ENCODE peak calls at places on chromosomes 3 and 15, in eight cellular contexts. One of them, this sample, is unnamed.

GRCh38 chr3:187197255-187197654 is at the start of gene RTP1:
- DNase-seq in MM.1S: no peak
- DNase-seq in HCT116: no peak
- DNase-seq in SK-N-SH: peak; percentile 25
- DNase-seq in neural progenitor cell: peak; percentile 62
- DNase-seq in hepatocyte: no peak
- DNase-seq in GM23248: no peak
- DNase-seq in OCI-LY7: no peak
- DNase-seq in this sample: peak; percentile 71

GRCh38 chr3:71219744-71220638 is 363.5 kb downstream of the FOXP1 start:
- DNase-seq in hepatocyte: no peak
- DNase-seq in SK-N-SH: no peak
- DNase-seq in neural progenitor cell: no peak
- DNase-seq in OCI-LY7: no peak
- DNase-seq in MM.1S: no peak
- DNase-seq in GM23248: no peak
- DNase-seq in HCT116: no peak
- DNase-seq in this sample: no peak

GRCh38 chr15:38555686-38556334 is 8.8 kb downstream of the RASGRP1 start:
- DNase-seq in MM.1S: no peak
- DNase-seq in SK-N-SH: no peak
- DNase-seq in HCT116: no peak
- DNase-seq in hepatocyte: no peak
- DNase-seq in OCI-LY7: no peak
- DNase-seq in neural progenitor cell: no peak
- DNase-seq in GM23248: peak; percentile 86
- DNase-seq in this sample: no peak

GRCh38 chr3:182914341-182914740 is 66.0 kb downstream of the DCUN1D1 start:
- DNase-seq in hepatocyte: no peak
- DNase-seq in HCT116: no peak
- DNase-seq in MM.1S: no peak
- DNase-seq in OCI-LY7: no peak
- DNase-seq in SK-N-SH: no peak
- DNase-seq in GM23248: no peak
- DNase-seq in neural progenitor cell: no peak
- DNase-seq in this sample: no peak

GRCh38 chr15:57382222-57382621 is 5.9 kb downstream of the CGNL1 start:
- DNase-seq in hepatocyte: peak; percentile 57
- DNase-seq in MM.1S: no peak
- DNase-seq in SK-N-SH: no peak
- DNase-seq in neural progenitor cell: no peak
- DNase-seq in HCT116: no peak
- DNase-seq in OCI-LY7: no peak
- DNase-seq in GM23248: no peak
- DNase-seq in this sample: no peak

GRCh38 chr15:33458421-33458820 is 147.7 kb downstream of the RYR3 start:
- DNase-seq in SK-N-SH: no peak
- DNase-seq in HCT116: no peak
- DNase-seq in hepatocyte: no peak
- DNase-seq in neural progenitor cell: no peak
- DNase-seq in GM23248: no peak
- DNase-seq in OCI-LY7: no peak
- DNase-seq in MM.1S: no peak
- DNase-seq in this sample: no peak

GRCh38 chr3:122451371-122451770 is 35.5 kb upstream of the WDR5B start:
- DNase-seq in OCI-LY7: no peak
- DNase-seq in GM23248: no peak
- DNase-seq in HCT116: no peak
- DNase-seq in MM.1S: no peak
- DNase-seq in hepatocyte: no peak
- DNase-seq in neural progenitor cell: no peak
- DNase-seq in SK-N-SH: no peak
- DNase-seq in this sample: no peak

GRCh38 chr3:176919836-176920760 is 277.2 kb downstream of the TBL1XR1 start:
- DNase-seq in GM23248: peak; percentile 46
- DNase-seq in OCI-LY7: no peak
- DNase-seq in SK-N-SH: no peak
- DNase-seq in HCT116: no peak
- DNase-seq in hepatocyte: peak; percentile 48
- DNase-seq in neural progenitor cell: no peak
- DNase-seq in MM.1S: no peak
- DNase-seq in this sample: no peak

GRCh38 chr3:62559831-62560445 is 186.6 kb upstream of the FEZF2 start:
- DNase-seq in GM23248: peak; percentile 70
- DNase-seq in OCI-LY7: peak; percentile 26
- DNase-seq in MM.1S: no peak
- DNase-seq in HCT116: peak; percentile 10
- DNase-seq in neural progenitor cell: peak; percentile 14
- DNase-seq in SK-N-SH: peak; percentile 12
- DNase-seq in hepatocyte: peak; percentile 39
- DNase-seq in this sample: peak; percentile 45

GRCh38 chr3:177754508-177754921 is 557.2 kb upstream of the TBL1XR1 start:
- DNase-seq in MM.1S: no peak
- DNase-seq in GM23248: no peak
- DNase-seq in SK-N-SH: no peak
- DNase-seq in hepatocyte: no peak
- DNase-seq in neural progenitor cell: no peak
- DNase-seq in OCI-LY7: no peak
- DNase-seq in HCT116: no peak
- DNase-seq in this sample: no peak

GRCh38 chr3:51966941-51967383 is 292 bp downstream of the PCBP4 start:
- DNase-seq in hepatocyte: no peak
- DNase-seq in SK-N-SH: peak; percentile 58
- DNase-seq in neural progenitor cell: no peak
- DNase-seq in GM23248: no peak
- DNase-seq in MM.1S: no peak
- DNase-seq in HCT116: no peak
- DNase-seq in OCI-LY7: no peak
- DNase-seq in this sample: no peak

DNA sequence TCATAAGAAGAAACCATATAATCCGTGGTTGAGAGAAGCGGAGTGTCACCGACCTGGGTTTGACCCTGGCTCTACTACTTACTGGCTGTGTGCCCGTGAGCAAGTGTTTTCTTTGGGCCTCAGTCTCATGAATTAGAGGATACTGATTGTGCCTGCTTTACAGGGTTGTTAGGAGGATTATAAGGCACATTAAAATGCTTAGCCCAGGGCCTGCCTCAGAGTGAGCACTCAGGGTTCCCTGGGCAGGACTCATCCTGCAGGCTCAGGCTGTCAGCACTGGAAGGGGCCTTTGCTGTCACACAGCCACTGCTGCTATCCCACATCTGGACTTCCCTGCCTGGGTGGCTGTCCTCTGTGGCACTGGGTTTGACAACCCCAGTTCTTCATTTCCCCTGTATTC is 4.7 kb downstream of the PLA2G4F start:
- DNase-seq in GM23248: no peak
- DNase-seq in SK-N-SH: no peak
- DNase-seq in neural progenitor cell: no peak
- DNase-seq in OCI-LY7: no peak
- DNase-seq in MM.1S: no peak
- DNase-seq in HCT116: no peak
- DNase-seq in hepatocyte: no peak
- DNase-seq in this sample: no peak
- TF ChIP-seq EZH2phosphoT487 in GM23248: no peak
- TF ChIP-seq EZH2phosphoT487 in SK-N-SH: no peak
- TF ChIP-seq EZH2phosphoT487 in neural progenitor cell: no peak
- TF ChIP-seq EZH2phosphoT487 in OCI-LY7: no peak
- TF ChIP-seq EZH2phosphoT487 in MM.1S: no peak
- TF ChIP-seq EZH2phosphoT487 in HCT116: no peak
- TF ChIP-seq EZH2phosphoT487 in hepatocyte: no peak
- TF ChIP-seq EZH2phosphoT487 in this sample: no peak

GRCh38 chr15:44654858-44655257 is 8.6 kb downstream of the SPG11 start:
- DNase-seq in OCI-LY7: no peak
- DNase-seq in GM23248: peak; percentile 75
- DNase-seq in SK-N-SH: no peak
- DNase-seq in HCT116: no peak
- DNase-seq in MM.1S: no peak
- DNase-seq in hepatocyte: no peak
- DNase-seq in neural progenitor cell: no peak
- DNase-seq in this sample: no peak
- TF ChIP-seq EZH2phosphoT487 in OCI-LY7: no peak
- TF ChIP-seq EZH2phosphoT487 in GM23248: no peak
- TF ChIP-seq EZH2phosphoT487 in SK-N-SH: no peak
- TF ChIP-seq EZH2phosphoT487 in HCT116: no peak
- TF ChIP-seq EZH2phosphoT487 in MM.1S: no peak
- TF ChIP-seq EZH2phosphoT487 in hepatocyte: no peak
- TF ChIP-seq EZH2phosphoT487 in neural progenitor cell: no peak
- TF ChIP-seq EZH2phosphoT487 in this sample: no peak

GRCh38 chr3:170059447-170059846 is 21.7 kb downstream of the GPR160 start:
- DNase-seq in hepatocyte: no peak
- DNase-seq in MM.1S: no peak
- DNase-seq in SK-N-SH: no peak
- DNase-seq in GM23248: no peak
- DNase-seq in HCT116: no peak
- DNase-seq in neural progenitor cell: no peak
- DNase-seq in OCI-LY7: no peak
- DNase-seq in this sample: peak; percentile 42
- TF ChIP-seq EZH2phosphoT487 in hepatocyte: no peak
- TF ChIP-seq EZH2phosphoT487 in MM.1S: no peak
- TF ChIP-seq EZH2phosphoT487 in SK-N-SH: no peak
- TF ChIP-seq EZH2phosphoT487 in GM23248: no peak
- TF ChIP-seq EZH2phosphoT487 in HCT116: no peak
- TF ChIP-seq EZH2phosphoT487 in neural progenitor cell: no peak
- TF ChIP-seq EZH2phosphoT487 in OCI-LY7: no peak
- TF ChIP-seq EZH2phosphoT487 in this sample: no peak

GRCh38 chr3:131907809-131908208 is 127.0 kb downstream of the CPNE4 start:
- DNase-seq in MM.1S: no peak
- DNase-seq in SK-N-SH: peak; percentile 1
- DNase-seq in OCI-LY7: no peak
- DNase-seq in neural progenitor cell: no peak
- DNase-seq in hepatocyte: no peak
- DNase-seq in GM23248: peak; percentile 30
- DNase-seq in HCT116: no peak
- DNase-seq in this sample: no peak

GRCh38 chr3:131900891-131901290 is 133.9 kb downstream of the CPNE4 start:
- DNase-seq in neural progenitor cell: no peak
- DNase-seq in MM.1S: no peak
- DNase-seq in HCT116: no peak
- DNase-seq in SK-N-SH: no peak
- DNase-seq in GM23248: no peak
- DNase-seq in hepatocyte: no peak
- DNase-seq in OCI-LY7: no peak
- DNase-seq in this sample: no peak

GRCh38 chr3:131901686-131902085 is 133.1 kb downstream of the CPNE4 start:
- DNase-seq in SK-N-SH: no peak
- DNase-seq in GM23248: peak; percentile 55
- DNase-seq in MM.1S: no peak
- DNase-seq in OCI-LY7: no peak
- DNase-seq in hepatocyte: no peak
- DNase-seq in HCT116: no peak
- DNase-seq in neural progenitor cell: no peak
- DNase-seq in this sample: no peak

GRCh38 chr3:131899021-131899420 is 135.8 kb downstream of the CPNE4 start:
- DNase-seq in OCI-LY7: no peak
- DNase-seq in HCT116: no peak
- DNase-seq in SK-N-SH: no peak
- DNase-seq in hepatocyte: no peak
- DNase-seq in GM23248: no peak
- DNase-seq in MM.1S: no peak
- DNase-seq in neural progenitor cell: peak; percentile 18
- DNase-seq in this sample: no peak

GRCh38 chr3:131903988-131904415 is 130.8 kb downstream of the CPNE4 start:
- DNase-seq in hepatocyte: peak; percentile 42
- DNase-seq in SK-N-SH: no peak
- DNase-seq in HCT116: no peak
- DNase-seq in neural progenitor cell: no peak
- DNase-seq in MM.1S: no peak
- DNase-seq in OCI-LY7: no peak
- DNase-seq in GM23248: peak; percentile 96
- DNase-seq in this sample: no peak
- TF ChIP-seq EZH2phosphoT487 in hepatocyte: no peak
- TF ChIP-seq EZH2phosphoT487 in SK-N-SH: no peak
- TF ChIP-seq EZH2phosphoT487 in HCT116: no peak
- TF ChIP-seq EZH2phosphoT487 in neural progenitor cell: no peak
- TF ChIP-seq EZH2phosphoT487 in MM.1S: no peak
- TF ChIP-seq EZH2phosphoT487 in OCI-LY7: no peak
- TF ChIP-seq EZH2phosphoT487 in GM23248: no peak
- TF ChIP-seq EZH2phosphoT487 in this sample: no peak

DNA sequence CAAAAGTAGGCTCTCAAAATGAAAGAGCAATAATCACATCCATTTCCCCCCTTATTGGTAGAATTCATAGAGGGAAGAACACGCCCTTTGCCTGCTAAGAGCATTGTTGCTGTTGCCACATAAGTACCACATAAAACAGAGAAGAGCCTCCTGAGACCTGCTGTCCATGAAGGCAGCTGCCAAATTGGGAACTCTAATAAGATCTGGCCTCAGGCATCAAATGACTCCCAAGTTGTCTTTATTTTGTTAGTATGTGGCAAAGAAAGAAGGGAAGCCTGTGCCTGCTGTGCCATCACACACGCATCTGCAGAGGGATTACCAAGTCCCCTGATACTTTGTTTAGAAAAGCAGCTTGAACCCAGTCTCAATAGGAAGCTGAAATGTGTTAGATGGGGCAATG is 23.9 kb downstream of the VGLL3 start:
- DNase-seq in hepatocyte: no peak
- DNase-seq in neural progenitor cell: peak; percentile 74
- DNase-seq in OCI-LY7: no peak
- DNase-seq in MM.1S: no peak
- DNase-seq in GM23248: peak; percentile 55
- DNase-seq in SK-N-SH: no peak
- DNase-seq in HCT116: no peak
- DNase-seq in this sample: no peak
- TF ChIP-seq EZH2phosphoT487 in hepatocyte: no peak
- TF ChIP-seq EZH2phosphoT487 in neural progenitor cell: peak; percentile 54
- TF ChIP-seq EZH2phosphoT487 in OCI-LY7: no peak
- TF ChIP-seq EZH2phosphoT487 in MM.1S: no peak
- TF ChIP-seq EZH2phosphoT487 in GM23248: no peak
- TF ChIP-seq EZH2phosphoT487 in SK-N-SH: no peak
- TF ChIP-seq EZH2phosphoT487 in HCT116: no peak
- TF ChIP-seq EZH2phosphoT487 in this sample: no peak

DNA sequence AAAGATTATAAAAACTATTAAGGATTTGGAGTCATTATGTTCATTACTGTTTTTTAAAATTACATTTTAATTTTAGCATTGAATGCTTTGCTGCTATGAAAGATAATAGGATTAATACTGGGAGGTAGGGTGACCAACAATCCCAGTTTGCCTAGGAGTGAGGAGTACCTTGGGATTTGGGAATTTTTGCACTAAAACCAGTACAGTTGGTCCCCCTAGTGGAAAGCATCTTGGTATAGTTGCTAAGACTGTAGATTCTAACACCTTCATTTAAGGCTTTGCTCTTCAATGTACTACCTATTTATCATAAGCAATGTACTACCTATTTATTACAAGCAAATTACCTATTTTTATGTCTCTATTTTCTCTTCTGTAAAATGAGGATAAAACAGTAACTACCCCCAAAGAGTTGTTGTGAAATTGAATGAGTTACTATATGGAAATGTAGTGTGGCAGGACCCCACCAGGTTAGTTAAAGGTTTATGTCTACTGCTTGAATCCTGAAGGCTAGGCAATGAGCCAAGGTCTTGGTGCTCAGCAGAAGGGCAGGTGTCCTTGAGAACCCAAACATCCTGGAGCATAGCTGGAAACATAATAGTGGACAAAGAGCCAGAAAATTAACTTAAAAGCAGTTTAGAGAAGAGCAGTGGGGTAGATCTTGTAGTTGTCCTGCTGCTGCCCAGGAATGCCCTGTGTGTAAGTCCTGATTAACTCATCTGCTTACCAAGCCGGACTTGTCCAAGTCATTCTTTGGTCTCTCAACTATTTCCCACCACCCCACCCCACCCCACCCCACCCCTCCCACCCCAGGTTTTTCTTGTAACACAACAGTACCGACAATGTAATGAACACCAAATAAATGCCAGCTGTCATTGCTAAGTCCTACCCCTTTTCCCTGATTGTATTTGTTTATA is 49.2 kb upstream of the NMD3 start:
- DNase-seq in MM.1S: no peak
- DNase-seq in GM23248: peak; percentile 18
- DNase-seq in hepatocyte: no peak
- DNase-seq in OCI-LY7: no peak
- DNase-seq in neural progenitor cell: peak; percentile 21
- DNase-seq in HCT116: peak; percentile 23
- DNase-seq in SK-N-SH: no peak
- DNase-seq in this sample: peak; percentile 64
- TF ChIP-seq EZH2phosphoT487 in MM.1S: no peak
- TF ChIP-seq EZH2phosphoT487 in GM23248: no peak
- TF ChIP-seq EZH2phosphoT487 in hepatocyte: no peak
- TF ChIP-seq EZH2phosphoT487 in OCI-LY7: no peak
- TF ChIP-seq EZH2phosphoT487 in neural progenitor cell: no peak
- TF ChIP-seq EZH2phosphoT487 in HCT116: no peak
- TF ChIP-seq EZH2phosphoT487 in SK-N-SH: no peak
- TF ChIP-seq EZH2phosphoT487 in this sample: no peak

This sample was measured in GM23338.